ENCODE peak calls at places on chromosomes 2 and 18, in four cellular contexts. S is bronchial epithelial cell, Z is WERI-Rb-1, R is fibroblast of mammary gland. K is an unnamed sample.

GRCh38 chr2:136727973-136728699 is 37.2 kb upstream of the THSD7B start:
- DNase-seq in S (no peak), Z (no peak), R (no peak), K (no peak)

GRCh38 chr18:76121049-76121448 is 374.0 kb downstream of the ZNF516 start:
- DNase-seq in Z (no peak), R (no peak), S (no peak), K (no peak)

GRCh38 chr2:85390941-85391669 is 19.1 kb downstream of the CAPG start:
- DNase-seq in Z (peak; percentile 85), R (peak; percentile 44), S (no peak), K (peak; percentile 74)

GRCh38 chr2:238985036-238985729 is 137.3 kb downstream of the TWIST2 start:
- DNase-seq in S (no peak), Z (no peak), R (no peak), K (no peak)

GRCh38 chr18:55735199-55735855 is 147.3 kb upstream of the TCF4 start:
- DNase-seq in R (no peak), S (no peak), Z (no peak), K (no peak)

GRCh38 chr18:41600693-41601391 is 354.2 kb upstream of the PIK3C3 start:
- DNase-seq in Z (no peak), R (no peak), S (no peak), K (no peak)

GRCh38 chr2:177165731-177166711 is 46.6 kb upstream of the HNRNPA3 start:
- DNase-seq in Z (no peak), S (peak; percentile 67), R (peak; percentile 59), K (peak; percentile 59)

GRCh38 chr18:63074987-63075404 is 244.6 kb downstream of the BCL2 start:
- DNase-seq in R (peak; percentile 20), S (peak; percentile 76), Z (peak; percentile 84), K (peak; percentile 71)

GRCh38 chr2:231330311-231330710 is 65.2 kb upstream of the B3GNT7 start:
- DNase-seq in R (no peak), S (no peak), Z (no peak), K (no peak)

GRCh38 chr2:231321556-231322334 is 73.8 kb upstream of the B3GNT7 start:
- DNase-seq in S (no peak), R (no peak), Z (no peak), K (no peak)

GRCh38 chr2:231326404-231326803 is 69.1 kb upstream of the B3GNT7 start:
- DNase-seq in Z (no peak), S (no peak), R (no peak), K (no peak)

GRCh38 chr2:231323316-231323715 is 72.2 kb upstream of the B3GNT7 start:
- DNase-seq in Z (no peak), S (no peak), R (no peak), K (no peak)

GRCh38 chr2:231325826-231326225 is 69.7 kb upstream of the B3GNT7 start:
- DNase-seq in Z (no peak), R (no peak), S (no peak), K (no peak)
- TF ChIP-seq CTCF in Z (no peak), R (no peak), S (no peak), K (no peak)

GRCh38 chr2:171706152-171706803 is 19.0 kb downstream of the DYNC1I2 start:
- DNase-seq in R (peak; percentile 41), Z (no peak), S (peak; percentile 29), K (peak; percentile 33)
- TF ChIP-seq CTCF in R (peak; percentile 45), Z (no peak), S (no peak), K (no peak)

DNA sequence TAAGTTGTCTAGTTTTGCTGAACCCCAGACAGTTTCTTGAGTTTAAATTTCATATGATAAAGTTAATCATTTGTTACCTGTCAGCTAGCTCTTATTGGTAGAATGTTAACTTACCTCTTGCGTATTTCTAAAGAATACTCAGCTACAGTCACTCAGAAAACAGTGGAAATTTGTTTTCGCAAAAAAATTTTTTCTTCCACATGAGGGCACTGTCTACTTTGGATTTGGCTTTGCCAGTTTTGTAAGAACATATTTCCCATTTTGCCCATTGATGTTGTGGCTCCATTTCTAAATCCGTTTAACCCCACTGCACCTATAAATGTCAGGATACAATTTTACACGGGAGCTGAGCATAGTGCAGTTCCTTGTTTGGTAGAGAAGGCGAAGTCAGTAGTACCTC is 19.1 kb upstream of the GCFC2 start:
- DNase-seq in S (peak; percentile 37), R (no peak), Z (no peak), K (no peak)
- TF ChIP-seq CTCF in S (peak; percentile 22), R (peak; percentile 30), Z (peak; percentile 41), K (no peak)

DNA sequence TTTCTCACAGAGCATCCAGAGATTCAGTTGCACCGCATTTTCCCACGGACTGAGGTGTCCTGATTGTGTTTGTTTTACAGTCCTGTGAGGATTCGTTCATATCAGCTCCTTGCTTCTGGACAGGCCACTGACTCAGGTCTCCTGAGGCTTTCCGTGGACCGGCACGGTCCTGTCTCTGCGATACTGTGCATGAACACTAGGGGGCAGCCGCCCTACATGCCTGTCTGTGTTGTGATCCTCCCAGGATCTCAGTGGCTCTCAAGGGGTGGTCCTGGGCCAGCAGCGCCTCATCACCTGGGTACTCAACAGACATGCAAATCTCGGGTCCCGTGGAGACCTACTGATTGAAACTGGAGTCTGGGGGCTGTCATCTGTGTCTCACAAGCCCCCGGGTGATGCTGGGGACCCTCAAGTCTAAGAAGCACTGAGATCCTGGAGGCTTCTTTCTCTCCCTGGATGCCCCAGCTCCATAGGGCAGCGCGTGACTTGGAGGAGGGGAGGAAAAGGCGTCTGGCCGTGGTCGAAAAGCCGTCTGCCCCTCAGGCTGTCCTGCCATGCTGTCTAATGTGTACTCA is 28.9 kb downstream of the IL1R2 start:
- DNase-seq in S (peak; percentile 67), Z (peak; percentile 74), R (peak; percentile 96), K (peak; percentile 75)
- TF ChIP-seq CTCF in S (peak; percentile 99), Z (peak; percentile 95), R (peak; percentile 100), K (peak; percentile 97)

GRCh38 chr2:102066554-102066953 is 74.8 kb downstream of the IL1R2 start:
- DNase-seq in Z (no peak), S (no peak), R (no peak), K (no peak)

GRCh38 chr2:102069311-102069974 is 73.1 kb upstream of the IL1R1 start:
- DNase-seq in S (no peak), R (no peak), Z (no peak), K (no peak)

GRCh38 chr2:102073168-102073724 is 69.3 kb upstream of the IL1R1 start:
- DNase-seq in R (no peak), Z (no peak), S (no peak), K (no peak)

GRCh38 chr2:102072741-102073140 is 69.8 kb upstream of the IL1R1 start:
- DNase-seq in Z (no peak), R (peak; percentile 55), S (no peak), K (no peak)

GRCh38 chr2:102070058-102070642 is 72.4 kb upstream of the IL1R1 start:
- DNase-seq in R (peak; percentile 94), S (no peak), Z (no peak), K (no peak)
- TF ChIP-seq CTCF in R (peak; percentile 21), S (no peak), Z (no peak), K (no peak)

GRCh38 chr2:224058048-224058775 is 19.1 kb upstream of the SERPINE2 start:
- DNase-seq in Z (no peak), S (no peak), R (no peak), K (no peak)
- TF ChIP-seq CTCF in Z (peak; percentile 28), S (no peak), R (no peak), K (no peak)